ENCODE peak calls at places on chromosomes 16 and 17, in eight cellular contexts. N is heart left ventricle, Y is tibial nerve, H is A549, R is GM12878, K is Peyer's patch, O is ovary, W is endothelial cell of umbilical vein. Z is an unnamed sample.

GRCh38 chr17:36934144-36934758 is 3.0 kb upstream of the LHX1 start:
- DNase-seq in N (no peak), Y (no peak), H (peak; percentile 55), R (no peak), K (no peak), O (no peak), W (no peak), Z (no peak)

GRCh38 chr16:4260360-4260759 is 12.5 kb downstream of the TFAP4 start:
- DNase-seq in N (no peak), Y (no peak), H (no peak), R (no peak), K (peak; percentile 93), O (peak; percentile 48), W (no peak), Z (peak; percentile 73)

GRCh38 chr17:7354262-7354781 is 634 bp upstream of the TMEM95 start:
- DNase-seq in N (no peak), Y (no peak), H (no peak), R (no peak), K (no peak), O (no peak), W (no peak), Z (no peak)

GRCh38 chr17:68623811-68624210 is 22.6 kb upstream of the FAM20A start:
- DNase-seq in N (no peak), Y (no peak), H (no peak), R (no peak), K (no peak), O (no peak), W (no peak), Z (no peak)

GRCh38 chr16:88064011-88064888 is 113.0 kb downstream of the BANP start:
- DNase-seq in N (no peak), Y (no peak), H (no peak), R (no peak), K (no peak), O (peak; percentile 22), W (no peak), Z (no peak)

GRCh38 chr17:75552847-75553552 is 27.5 kb downstream of the LLGL2 start:
- DNase-seq in N (no peak), Y (no peak), H (no peak), R (no peak), K (no peak), O (no peak), W (no peak), Z (no peak)

GRCh38 chr16:52993179-52993578 is 59.5 kb downstream of the CHD9NB start:
- DNase-seq in N (no peak), Y (no peak), H (no peak), R (no peak), K (no peak), O (no peak), W (no peak), Z (no peak)

GRCh38 chr16:49869731-49870130 is 13.8 kb upstream of the ZNF423 start:
- DNase-seq in N (no peak), Y (no peak), H (no peak), R (no peak), K (no peak), O (no peak), W (no peak), Z (no peak)

GRCh38 chr17:67637901-67638641 is 79.7 kb upstream of the NOL11 start:
- DNase-seq in N (no peak), Y (no peak), H (no peak), R (no peak), K (no peak), O (peak; percentile 37), W (no peak), Z (peak; percentile 96)

GRCh38 chr17:80227156-80227555 is 6.9 kb downstream of the SLC26A11 start:
- DNase-seq in N (no peak), Y (no peak), H (no peak), R (no peak), K (no peak), O (no peak), W (no peak), Z (no peak)

GRCh38 chr17:81574643-81574956 is 22.4 kb upstream of the FAAP100 start:
- DNase-seq in N (no peak), Y (no peak), H (no peak), R (no peak), K (no peak), O (no peak), W (no peak), Z (no peak)

GRCh38 chr17:2792541-2793169 is 3.6 kb upstream of the RAP1GAP2 start:
- DNase-seq in N (no peak), Y (no peak), H (no peak), R (no peak), K (no peak), O (no peak), W (no peak), Z (no peak)

GRCh38 chr16:9159839-9160550 is 68.6 kb downstream of the HAPSTR1 start:
- DNase-seq in N (no peak), Y (peak; percentile 32), H (peak; percentile 62), R (peak; percentile 4), K (peak; percentile 83), O (peak; percentile 45), W (peak; percentile 44), Z (peak; percentile 44)

GRCh38 chr17:78134899-78135385 is 4.4 kb downstream of the TMC8 start:
- DNase-seq in N (no peak), Y (no peak), H (no peak), R (no peak), K (no peak), O (no peak), W (no peak), Z (no peak)

GRCh38 chr16:75948886-75949285 is 222.6 kb upstream of the CPHXL start:
- DNase-seq in N (no peak), Y (no peak), H (no peak), R (no peak), K (no peak), O (no peak), W (no peak), Z (no peak)

GRCh38 chr17:50817142-50817751 is 18.1 kb upstream of the WFIKKN2 start:
- DNase-seq in N (no peak), Y (peak; percentile 26), H (peak; percentile 75), R (no peak), K (peak; percentile 74), O (peak; percentile 71), W (no peak), Z (no peak)
- H3K9me3 ChIP-seq in N (no peaks in the 10 kb centered on the region), Y (no peaks in the 10 kb centered on the region), H (peaks cover 1% of the 10 kb centered on the region), R (no peaks in the 10 kb centered on the region), K (no peaks in the 10 kb centered on the region), O (no peaks in the 10 kb centered on the region), W (no peaks in the 10 kb centered on the region), Z (no peaks in the 10 kb centered on the region)

GRCh38 chr17:61903251-61903650 is 24.5 kb downstream of the INTS2 start:
- DNase-seq in N (no peak), Y (no peak), H (no peak), R (no peak), K (no peak), O (no peak), W (no peak), Z (no peak)

GRCh38 chr17:61895391-61895790 is 32.1 kb upstream of the BRIP1 start:
- DNase-seq in N (no peak), Y (no peak), H (no peak), R (no peak), K (no peak), O (no peak), W (no peak), Z (no peak)

GRCh38 chr17:61897548-61898180 is 30.1 kb downstream of the INTS2 start:
- DNase-seq in N (no peak), Y (no peak), H (no peak), R (no peak), K (no peak), O (no peak), W (no peak), Z (no peak)
- TF ChIP-seq POLR2A in N (no peak), Y (no peak), H (no peak), R (no peak), K (no peak), O (no peak), W (no peak), Z (no peak)

DNA sequence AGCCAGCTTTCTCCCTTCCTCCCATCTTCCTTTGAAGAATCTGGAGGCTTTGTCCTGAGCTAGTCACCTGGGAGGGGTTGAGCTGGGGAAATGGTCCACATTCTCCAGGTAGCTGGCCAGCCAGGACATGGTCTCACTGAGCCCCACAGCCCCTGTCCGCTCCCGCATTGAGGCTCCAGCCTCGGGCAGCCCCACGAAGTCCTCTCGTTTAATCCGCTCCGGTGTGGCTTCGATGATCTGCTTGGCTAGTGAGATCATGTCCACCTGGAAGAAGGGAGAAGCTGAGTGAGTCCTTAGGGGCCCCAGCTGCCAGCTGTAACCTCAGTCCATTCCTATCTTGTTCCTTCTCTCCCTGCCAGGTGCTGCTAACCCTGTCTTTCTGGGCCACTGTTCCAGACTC is 2.7 kb upstream of the SPAG7 start:
- DNase-seq in N (no peak), Y (no peak), H (no peak), R (no peak), K (no peak), O (no peak), W (no peak), Z (no peak)
- H3K27ac ChIP-seq in N (no peak overlapping the region), Y (peak overlapping the region; percentile 94), H (no peak overlapping the region), R (no peak overlapping the region), K (no peak overlapping the region), O (no peak overlapping the region), W (no peak overlapping the region), Z (no peak overlapping the region)

GRCh38 chr16:48602357-48603014 is 7.5 kb downstream of the N4BP1 start:
- DNase-seq in N (no peak), Y (no peak), H (no peak), R (no peak), K (no peak), O (no peak), W (no peak), Z (no peak)

GRCh38 chr16:48596326-48596725 is 13.7 kb downstream of the N4BP1 start:
- DNase-seq in N (no peak), Y (no peak), H (no peak), R (no peak), K (no peak), O (no peak), W (no peak), Z (no peak)

GRCh38 chr16:48592839-48593429 is 17.0 kb downstream of the N4BP1 start:
- DNase-seq in N (no peak), Y (no peak), H (no peak), R (no peak), K (no peak), O (no peak), W (no peak), Z (no peak)

GRCh38 chr16:48591976-48592375 is 18.0 kb downstream of the N4BP1 start:
- DNase-seq in N (no peak), Y (no peak), H (no peak), R (no peak), K (no peak), O (no peak), W (no peak), Z (no peak)

GRCh38 chr16:48597563-48598392 is 12.2 kb downstream of the N4BP1 start:
- DNase-seq in N (no peak), Y (no peak), H (no peak), R (no peak), K (no peak), O (no peak), W (peak; percentile 46), Z (no peak)
- H3K9me3 ChIP-seq in N (no peaks in the 10 kb centered on the region), Y (peaks cover 6% of the 10 kb centered on the region), H (peaks cover 18% of the 10 kb centered on the region), R (peaks cover 4% of the 10 kb centered on the region), K (no peaks in the 10 kb centered on the region), O (no peaks in the 10 kb centered on the region), W (no peaks in the 10 kb centered on the region), Z (no peaks in the 10 kb centered on the region)